ENCODE peak calls at places on chromosome 12, in four cellular contexts. G is anterior cingulate cortex, I is NCI-H187, U is skeletal muscle cell. H is an unnamed sample.

GRCh38 chr12:54452628-54453027 is 20.8 kb downstream of the GTSF1 start:
- DNase-seq in I (no peak), U (no peak), G (no peak), H (no peak)

GRCh38 chr12:23126794-23127193 is 501.8 kb downstream of the ETNK1 start:
- DNase-seq in I (no peak), U (no peak), G (no peak), H (no peak)

GRCh38 chr12:115402443-115403170 is 718.6 kb upstream of the TBX3 start:
- DNase-seq in U (no peak), G (no peak), I (no peak), H (no peak)

GRCh38 chr12:79252358-79253075 is 387.9 kb downstream of the SYT1 start:
- DNase-seq in G (no peak), U (no peak), I (no peak), H (no peak)

GRCh38 chr12:52686063-52686462 is 5.9 kb upstream of the KRT1 start:
- DNase-seq in U (no peak), I (no peak), G (no peak), H (no peak)

GRCh38 chr12:49912345-49912744 is 8.6 kb upstream of the FAIM2 start:
- DNase-seq in G (no peak), U (no peak), I (no peak), H (no peak)

GRCh38 chr12:44968960-44969359 is 81.9 kb downstream of the DBX2 start:
- DNase-seq in G (no peak), U (no peak), I (no peak), H (no peak)

GRCh38 chr12:46450279-46450748 is 77.7 kb upstream of the SLC38A2 start:
- DNase-seq in U (no peak), I (no peak), G (no peak), H (no peak)

GRCh38 chr12:67879937-67880336 is 109.3 kb upstream of the IFNG-AS1 start:
- DNase-seq in G (no peak), U (no peak), I (no peak), H (no peak)

GRCh38 chr12:74066476-74066875 is 471.2 kb upstream of the ATXN7L3B start:
- DNase-seq in U (no peak), G (no peak), I (no peak), H (no peak)

GRCh38 chr12:39866135-39866534 is 239.7 kb downstream of the SLC2A13 start:
- DNase-seq in I (no peak), U (no peak), G (no peak), H (no peak)